ENCODE peak calls at places on chromosome 21, in eight cellular contexts. Y is fibroblast of lung; J is activated CD8-positive, alpha-beta T cell treated with anti-CD3 and anti-CD28 coated beads for 36 hours; T is nephron progenitor cell; E is left ventricle myocardium inferior; S is CD4-positive, alpha-beta T cell; O is natural killer cell; A is GM20000. K is an unnamed sample.

GRCh38 chr21:34687065-34687464 is 18.3 kb downstream of the CLIC6 start:
- DNase-seq in Y (no peak), J (no peak), T (no peak), E (no peak), S (no peak), O (no peak), A (no peak), K (no peak)

GRCh38 chr21:10272216-10272615 is 249.2 kb upstream of the TPTE start:
- DNase-seq in Y (peak), J (peak), T (no peak), E (no peak), S (no peak), O (no peak), A (no peak), K (no peak)

GRCh38 chr21:33949516-33950424 is 34.2 kb upstream of the ATP5PO start:
- DNase-seq in Y (no peak), J (peak), T (no peak), E (no peak), S (peak), O (peak), A (no peak), K (no peak)

GRCh38 chr21:26842976-26843911 is 2.0 kb downstream of the ADAMTS1 start:
- DNase-seq in Y (peak), J (peak), T (peak), E (peak), S (no peak), O (peak), A (no peak), K (peak)

GRCh38 chr21:46040707-46041106 is 57.2 kb upstream of the COL6A2 start:
- DNase-seq in Y (no peak), J (no peak), T (no peak), E (no peak), S (no peak), O (no peak), A (no peak), K (no peak)

GRCh38 chr21:17828223-17828622 is 9.1 kb upstream of the C21orf91 start:
- DNase-seq in Y (peak), J (no peak), T (no peak), E (no peak), S (no peak), O (no peak), A (no peak), K (no peak)

GRCh38 chr21:25465263-25465662 is 142.0 kb downstream of the MRPL39 start:
- DNase-seq in Y (no peak), J (no peak), T (no peak), E (no peak), S (no peak), O (no peak), A (no peak), K (no peak)

GRCh38 chr21:22993144-22993543 is 1994.9 kb downstream of the NCAM2 start:
- DNase-seq in Y (no peak), J (no peak), T (no peak), E (no peak), S (no peak), O (no peak), A (no peak), K (no peak)

GRCh38 chr21:25342811-25343210 is 264.5 kb downstream of the MRPL39 start:
- DNase-seq in Y (no peak), J (no peak), T (no peak), E (no peak), S (no peak), O (no peak), A (no peak), K (no peak)

GRCh38 chr21:37207441-37208009 is 59.6 kb downstream of the VPS26C start:
- DNase-seq in Y (peak), J (peak), T (no peak), E (no peak), S (no peak), O (no peak), A (peak), K (peak)

GRCh38 chr21:34534522-34534921 is 22.5 kb upstream of the KCNE1 start:
- DNase-seq in Y (no peak), J (peak), T (no peak), E (no peak), S (no peak), O (no peak), A (peak), K (no peak)

GRCh38 chr21:16088121-16088520 is 358.3 kb downstream of the USP25 start:
- DNase-seq in Y (no peak), J (no peak), T (no peak), E (no peak), S (no peak), O (no peak), A (no peak), K (no peak)

GRCh38 chr21:38280446-38280845 is 23.7 kb downstream of the KCNJ15 start:
- DNase-seq in Y (peak), J (no peak), T (no peak), E (no peak), S (no peak), O (no peak), A (no peak), K (no peak)
- TF ChIP-seq CTCF in Y (no peak), J (no peak), T (no peak), E (no peak), S (no peak), O (no peak), A (no peak), K (no peak)

DNA sequence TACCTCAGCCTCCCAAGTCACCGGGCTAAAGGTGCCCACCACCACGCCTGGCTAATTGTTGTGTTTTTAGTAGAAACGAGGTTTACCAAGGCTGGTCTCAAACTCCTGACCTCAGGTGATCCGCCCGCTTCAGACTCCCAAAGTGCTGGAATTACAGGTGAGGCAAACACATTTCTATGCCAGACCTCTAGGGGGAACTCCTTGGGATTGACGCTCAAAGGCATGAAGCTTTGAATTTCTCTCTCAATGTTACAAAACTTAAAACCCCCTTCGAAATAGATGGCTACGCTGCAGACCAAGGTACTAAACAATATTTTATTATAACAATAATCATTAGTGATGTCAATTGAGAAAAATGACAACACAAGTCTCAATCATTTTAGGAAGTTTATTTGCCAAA is 330.0 kb downstream of the SETD4 start:
- DNase-seq in Y (no peak), J (no peak), T (no peak), E (no peak), S (no peak), O (no peak), A (no peak), K (no peak)
- TF ChIP-seq CTCF in Y (no peak), J (no peak), T (no peak), E (no peak), S (no peak), O (no peak), A (no peak), K (no peak)

GRCh38 chr21:45014747-45015468 is 59.5 kb upstream of the ADARB1 start:
- DNase-seq in Y (no peak), J (no peak), T (peak), E (no peak), S (no peak), O (no peak), A (no peak), K (no peak)

GRCh38 chr21:45011911-45012660 is 62.3 kb upstream of the ADARB1 start:
- DNase-seq in Y (peak), J (no peak), T (peak), E (peak), S (no peak), O (no peak), A (no peak), K (no peak)

GRCh38 chr21:45011426-45011825 is 63.0 kb upstream of the ADARB1 start:
- DNase-seq in Y (no peak), J (no peak), T (no peak), E (no peak), S (no peak), O (no peak), A (no peak), K (no peak)

GRCh38 chr21:45012661-45013270 is 61.6 kb upstream of the ADARB1 start:
- DNase-seq in Y (no peak), J (no peak), T (peak), E (no peak), S (no peak), O (no peak), A (no peak), K (no peak)

GRCh38 chr21:45013271-45013841 is 61.0 kb upstream of the ADARB1 start:
- DNase-seq in Y (no peak), J (no peak), T (no peak), E (peak), S (no peak), O (no peak), A (no peak), K (no peak)
- TF ChIP-seq CTCF in Y (no peak), J (no peak), T (no peak), E (no peak), S (no peak), O (no peak), A (no peak), K (no peak)

GRCh38 chr21:32414579-32415358 is 2.3 kb downstream of the EVA1C start:
- DNase-seq in Y (peak), J (no peak), T (no peak), E (no peak), S (no peak), O (no peak), A (no peak), K (no peak)
- TF ChIP-seq CTCF in Y (peak), J (no peak), T (no peak), E (peak), S (no peak), O (no peak), A (no peak), K (peak)

DNA sequence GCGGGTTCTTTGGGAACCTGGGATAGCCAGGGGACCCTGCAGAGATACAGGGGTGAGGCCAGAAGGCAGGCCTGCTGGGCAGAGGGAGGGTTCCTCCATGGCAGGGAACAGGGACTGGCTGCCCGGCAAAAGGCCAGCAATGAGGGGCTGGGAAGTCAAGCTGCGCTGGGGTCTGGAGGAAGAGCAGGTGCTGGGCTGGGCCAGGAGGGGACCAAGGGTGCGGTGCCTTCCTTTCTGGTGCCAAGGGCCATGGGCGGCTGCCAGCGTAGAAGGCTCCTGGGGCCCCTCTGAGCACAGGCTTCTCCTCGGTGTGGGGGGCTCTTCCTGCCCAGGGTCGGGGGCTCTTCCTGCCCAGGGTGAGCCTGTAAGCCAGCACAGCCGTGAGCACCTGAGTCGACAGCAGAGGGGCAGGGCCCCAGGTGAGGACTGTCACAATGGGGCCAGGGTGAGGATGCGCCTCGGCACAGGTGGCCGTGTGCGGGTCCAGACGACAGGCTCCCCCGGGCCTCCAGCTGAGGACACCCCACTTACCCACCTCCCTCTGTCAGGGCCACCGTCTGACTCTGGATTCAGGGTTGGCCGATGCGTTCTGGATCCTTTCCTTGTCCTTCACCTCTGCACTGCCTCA is 10.6 kb upstream of the DNMT3L start:
- DNase-seq in Y (no peak), J (no peak), T (no peak), E (no peak), S (no peak), O (no peak), A (no peak), K (no peak)
- TF ChIP-seq CTCF in Y (no peak), J (no peak), T (no peak), E (no peak), S (no peak), O (no peak), A (no peak), K (no peak)

GRCh38 chr21:42115136-42115683 is 44.1 kb downstream of the UMODL1 start:
- DNase-seq in Y (no peak), J (no peak), T (no peak), E (no peak), S (no peak), O (no peak), A (no peak), K (no peak)

GRCh38 chr21:42118121-42118795 is 47.1 kb downstream of the UMODL1 start:
- DNase-seq in Y (no peak), J (no peak), T (no peak), E (no peak), S (no peak), O (no peak), A (no peak), K (no peak)

GRCh38 chr21:42114646-42115045 is 43.5 kb downstream of the UMODL1 start:
- DNase-seq in Y (no peak), J (no peak), T (no peak), E (no peak), S (no peak), O (no peak), A (no peak), K (no peak)

GRCh38 chr21:42118901-42119300 is 47.8 kb downstream of the UMODL1 start:
- DNase-seq in Y (no peak), J (peak), T (no peak), E (no peak), S (no peak), O (no peak), A (no peak), K (no peak)

DNA sequence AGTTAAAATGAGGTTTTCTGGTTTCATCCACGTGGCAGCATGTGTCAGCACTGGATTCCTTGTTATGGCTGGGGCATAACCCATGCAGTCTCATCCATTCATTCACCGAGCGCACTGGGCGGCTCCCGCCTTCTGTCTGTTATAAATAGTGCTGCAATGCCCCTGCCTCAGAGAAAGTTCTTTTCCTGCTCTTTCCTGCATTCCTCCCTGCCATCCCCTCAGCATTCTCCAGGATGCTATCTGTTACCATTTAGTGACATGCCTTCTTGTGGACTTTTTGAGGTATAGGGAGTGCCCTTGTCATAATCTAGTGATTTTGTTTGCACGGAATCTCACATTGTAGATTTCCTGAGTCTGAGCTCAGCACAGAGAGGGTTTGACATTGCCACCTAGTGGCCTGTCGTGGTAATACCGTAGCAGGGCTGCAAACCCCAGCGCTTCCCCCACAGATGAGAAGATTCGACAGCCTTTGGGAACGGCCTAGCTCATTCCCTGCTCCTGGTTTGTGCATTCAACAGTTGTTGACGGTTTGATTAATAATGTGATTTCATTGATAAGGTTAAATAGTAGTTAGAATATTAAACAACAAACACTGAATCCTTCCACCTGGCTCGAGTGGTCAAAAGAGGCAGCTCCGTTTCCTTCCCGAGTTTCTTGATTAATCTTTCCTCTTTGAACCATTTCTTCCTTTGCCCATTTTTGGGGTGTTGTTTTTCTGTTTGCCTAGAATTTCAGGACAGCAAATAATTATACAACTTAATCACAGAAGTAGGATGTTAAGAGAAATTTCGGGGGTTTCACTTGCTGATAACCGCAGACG is 46.3 kb downstream of the UMODL1 start:
- DNase-seq in Y (peak), J (peak), T (peak), E (peak), S (peak), O (peak), A (peak), K (peak)
- TF ChIP-seq CTCF in Y (peak), J (peak), T (peak), E (peak), S (peak), O (peak), A (peak), K (peak)